ENCODE peak calls at places on chromosomes 12 and 14, in seven cellular contexts. W is fibroblast of mammary gland, U is Panc1, B is Caco-2, K is A673, Z is mammary epithelial cell, M is astrocyte of the spinal cord. Y is an unnamed sample.

GRCh38 chr14:77248666-77249065 is 22.3 kb downstream of the NGB start:
- DNase-seq in W (peak), U (no peak), B (no peak), K (no peak), Z (no peak), M (no peak), Y (no peak)

GRCh38 chr12:116346751-116347150 is 69.3 kb upstream of the MED13L start:
- DNase-seq in W (peak), U (no peak), B (no peak), K (peak), Z (peak), M (peak), Y (no peak)

GRCh38 chr12:53241623-53242412 is 9.8 kb upstream of the RARG start:
- DNase-seq in W (no peak), U (no peak), B (no peak), K (no peak), Z (no peak), M (no peak), Y (no peak)

GRCh38 chr12:49784756-49785409 is 43.3 kb downstream of the NCKAP5L start:
- DNase-seq in W (peak), U (no peak), B (no peak), K (no peak), Z (no peak), M (peak), Y (no peak)

GRCh38 chr12:52713960-52714886 is 10.9 kb upstream of the KRT77 start:
- DNase-seq in W (no peak), U (no peak), B (no peak), K (no peak), Z (no peak), M (no peak), Y (no peak)

GRCh38 chr14:28785096-28785952 is 18.7 kb downstream of the FOXG1 start:
- DNase-seq in W (no peak), U (no peak), B (no peak), K (peak), Z (no peak), M (no peak), Y (no peak)

GRCh38 chr12:31970199-31970598 is 11.0 kb downstream of the RESF1 start:
- DNase-seq in W (no peak), U (no peak), B (no peak), K (no peak), Z (peak), M (no peak), Y (no peak)

GRCh38 chr12:25710149-25710548 is 157.1 kb upstream of the LMNTD1 start:
- DNase-seq in W (no peak), U (no peak), B (no peak), K (no peak), Z (no peak), M (no peak), Y (no peak)

GRCh38 chr12:132427999-132428871 is 61.7 kb upstream of the FBRSL1 start:
- DNase-seq in W (no peak), U (no peak), B (no peak), K (no peak), Z (no peak), M (no peak), Y (no peak)

GRCh38 chr14:65303185-65303901 is 109.2 kb upstream of the FUT8 start:
- DNase-seq in W (no peak), U (no peak), B (no peak), K (no peak), Z (peak), M (peak), Y (peak)

DNA sequence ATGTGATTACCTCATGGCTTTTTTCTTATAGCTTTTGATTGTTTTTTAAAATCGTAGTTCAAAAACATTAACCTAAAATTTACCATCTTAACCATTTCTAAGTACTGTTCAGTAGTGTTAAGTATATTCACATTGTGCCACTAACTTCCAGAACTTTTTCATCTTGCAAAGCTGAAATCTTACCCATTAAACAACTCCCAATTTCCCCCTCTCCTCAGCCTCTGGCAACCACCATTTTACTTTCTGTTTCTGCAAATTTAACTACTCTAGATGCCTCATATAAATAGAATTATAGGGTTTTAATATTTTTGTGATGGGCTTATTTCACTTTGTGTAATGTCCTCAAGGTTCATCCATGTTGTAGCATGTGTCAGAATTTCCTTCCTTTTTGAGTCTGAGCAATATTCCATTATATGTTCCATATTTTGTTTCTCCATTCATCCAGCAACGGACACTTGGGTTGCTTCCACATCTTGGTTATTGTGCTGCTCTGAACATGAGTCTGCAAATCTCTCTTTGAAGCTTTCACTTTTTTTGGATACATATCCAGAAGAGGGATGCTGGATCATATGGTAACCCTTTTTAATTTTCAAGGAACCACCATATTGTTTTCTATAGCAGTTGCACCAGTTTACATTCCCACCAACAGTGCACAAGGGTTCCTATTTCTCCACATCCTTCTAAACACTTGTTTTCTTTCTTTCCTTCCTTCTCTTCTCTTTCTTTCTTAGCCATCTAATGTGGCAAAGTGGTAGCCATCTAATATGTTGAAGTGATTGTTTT is 5.0 kb downstream of the HIF1A start:
- DNase-seq in W (no peak), U (no peak), B (no peak), K (no peak), Z (no peak), M (peak), Y (no peak)
- H3K4me3 ChIP-seq in W (peak), U (no peak), B (no peak), K (no peak), Z (peak), M (peak), Y (peak)

GRCh38 chr12:120314220-120314619 is 12.1 kb downstream of the SIRT4 start:
- DNase-seq in W (peak), U (no peak), B (no peak), K (peak), Z (no peak), M (no peak), Y (no peak)
- TF ChIP-seq CTCF in W (peak), U (no peak), B (no peak), K (peak), Z (no peak), M (peak), Y (no peak)

GRCh38 chr12:57479376-57480115 is at the start of gene ARHGAP9:
- DNase-seq in W (no peak), U (no peak), B (no peak), K (no peak), Z (no peak), M (no peak), Y (peak)
- H3K4me3 ChIP-seq in W (no peak), U (no peak), B (no peak), K (no peak), Z (no peak), M (no peak), Y (peak)

DNA sequence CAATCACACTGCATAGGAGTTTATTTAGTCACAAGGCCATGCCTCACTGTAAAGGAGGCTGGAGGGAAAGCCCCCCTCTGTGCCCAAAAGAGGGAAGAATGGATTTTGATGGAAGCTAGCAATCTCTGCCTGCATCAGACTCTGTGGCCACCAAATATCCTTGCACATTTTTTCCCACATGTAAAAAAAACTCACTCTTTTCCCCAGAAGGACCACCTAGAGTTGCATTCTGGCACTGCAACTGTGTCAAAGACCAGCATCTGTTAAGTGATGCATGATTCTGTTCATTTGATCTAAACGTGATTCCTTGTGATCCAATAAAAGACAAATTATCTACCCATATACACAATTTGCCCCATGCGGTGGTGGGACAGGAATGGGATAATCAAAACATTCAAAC is 8.0 kb downstream of the RHOJ start:
- DNase-seq in W (no peak), U (no peak), B (no peak), K (no peak), Z (no peak), M (no peak), Y (no peak)
- TF ChIP-seq CTCF in W (peak), U (no peak), B (no peak), K (peak), Z (no peak), M (no peak), Y (no peak)

DNA sequence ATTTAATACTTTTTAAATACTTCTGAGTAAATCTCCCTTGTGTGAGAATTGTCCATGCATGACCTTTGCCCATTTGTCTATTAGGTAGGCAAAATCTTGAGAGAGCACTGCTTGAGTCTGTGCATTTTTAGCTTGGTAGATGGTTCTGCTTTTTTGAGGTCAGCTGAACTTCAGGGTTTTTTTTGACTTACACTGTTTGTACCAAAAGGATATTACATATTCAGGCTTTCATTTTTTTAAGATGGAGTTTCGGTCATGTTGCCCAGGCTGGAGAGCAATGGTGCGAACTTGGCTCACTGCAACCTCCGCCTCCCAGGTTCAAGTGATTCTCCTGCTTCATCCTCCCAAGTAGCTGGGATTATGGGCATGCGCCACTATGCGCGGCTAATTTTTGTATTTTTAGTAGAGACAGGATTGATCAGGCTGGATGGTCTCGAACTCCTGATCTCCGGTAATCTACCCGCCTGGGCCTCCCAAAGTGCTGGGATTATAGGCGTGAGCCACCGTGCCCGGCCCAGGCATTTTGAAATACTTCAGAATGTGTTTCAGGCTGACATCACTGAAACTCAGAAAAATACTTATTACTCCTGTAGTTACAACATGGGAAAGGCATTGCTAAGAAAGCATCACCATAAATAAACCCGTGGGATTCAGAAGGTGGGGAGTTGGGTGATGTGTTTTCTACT is 11.1 kb downstream of the RASSF3 start:
- DNase-seq in W (peak), U (no peak), B (no peak), K (no peak), Z (peak), M (peak), Y (peak)
- H3K4me3 ChIP-seq in W (no peak), U (no peak), B (no peak), K (no peak), Z (no peak), M (no peak), Y (peak)

GRCh38 chr12:104286538-104287482 is 16.7 kb upstream of the EID3 start:
- DNase-seq in W (peak), U (peak), B (peak), K (peak), Z (peak), M (peak), Y (peak)

GRCh38 chr12:104290855-104291254 is 12.7 kb upstream of the EID3 start:
- DNase-seq in W (no peak), U (no peak), B (no peak), K (no peak), Z (no peak), M (no peak), Y (no peak)

GRCh38 chr12:104290320-104290719 is 13.2 kb upstream of the EID3 start:
- DNase-seq in W (no peak), U (no peak), B (no peak), K (no peak), Z (no peak), M (no peak), Y (no peak)

GRCh38 chr12:104285740-104286537 is 17.6 kb upstream of the EID3 start:
- DNase-seq in W (no peak), U (no peak), B (no peak), K (no peak), Z (peak), M (peak), Y (peak)

GRCh38 chr12:104288635-104289258 is 14.8 kb upstream of the EID3 start:
- DNase-seq in W (peak), U (no peak), B (peak), K (peak), Z (peak), M (peak), Y (peak)
- TF ChIP-seq CTCF in W (no peak), U (no peak), B (no peak), K (no peak), Z (peak), M (peak), Y (no peak)

GRCh38 chr14:104138891-104139459 is 588 bp downstream of the KIF26A start:
- DNase-seq in W (no peak), U (no peak), B (no peak), K (no peak), Z (no peak), M (no peak), Y (no peak)

GRCh38 chr14:104135904-104136471 is 2.4 kb upstream of the KIF26A start:
- DNase-seq in W (no peak), U (no peak), B (peak), K (no peak), Z (no peak), M (no peak), Y (no peak)

GRCh38 chr14:104136472-104137296 is 1.7 kb upstream of the KIF26A start:
- DNase-seq in W (no peak), U (no peak), B (no peak), K (peak), Z (no peak), M (no peak), Y (no peak)

GRCh38 chr14:104138098-104138890 is at the start of gene KIF26A:
- DNase-seq in W (no peak), U (no peak), B (peak), K (peak), Z (no peak), M (no peak), Y (no peak)

DNA sequence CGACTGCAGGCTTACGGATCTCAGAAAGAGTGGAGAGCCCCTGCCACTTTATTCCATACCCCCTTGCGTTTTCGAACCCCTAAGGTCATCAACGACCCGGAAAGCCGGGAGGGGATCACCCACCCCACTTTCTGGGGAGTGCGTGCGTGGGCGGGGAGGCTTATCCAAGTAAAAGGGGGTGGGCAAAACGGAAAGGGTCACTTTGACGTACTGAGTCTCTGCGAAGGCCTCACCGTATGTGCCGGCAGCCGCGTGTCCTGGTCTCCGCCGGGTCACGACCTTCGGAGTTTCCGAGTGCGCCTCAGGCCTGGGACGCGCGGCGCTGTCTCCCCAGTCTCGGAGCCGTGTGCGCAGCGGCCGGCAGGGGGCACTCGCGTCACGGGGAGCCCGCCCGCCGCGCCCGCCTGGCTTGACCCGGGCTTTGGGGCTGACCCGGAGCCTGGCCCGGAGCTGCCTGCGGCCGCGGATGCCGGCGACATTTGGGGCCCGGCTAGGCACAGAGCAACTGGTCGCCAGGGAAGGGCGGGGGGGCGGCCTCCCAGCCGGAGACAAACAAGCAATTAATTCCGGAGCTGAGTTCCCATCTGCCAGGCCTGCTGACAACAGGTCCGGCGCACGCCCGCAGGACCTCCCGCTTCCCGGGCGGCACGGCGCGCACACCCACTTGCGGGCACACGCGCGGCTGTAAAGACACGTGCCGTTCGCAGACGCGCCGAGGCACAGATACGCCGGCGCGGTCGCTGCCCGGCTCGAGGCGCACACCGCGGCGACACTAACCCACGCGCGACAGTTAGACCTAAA is 890 bp upstream of the KIF26A start:
- DNase-seq in W (peak), U (no peak), B (peak), K (peak), Z (no peak), M (no peak), Y (peak)
- H3K4me3 ChIP-seq in W (no peak), U (peak), B (peak), K (peak), Z (no peak), M (no peak), Y (no peak)

DNA sequence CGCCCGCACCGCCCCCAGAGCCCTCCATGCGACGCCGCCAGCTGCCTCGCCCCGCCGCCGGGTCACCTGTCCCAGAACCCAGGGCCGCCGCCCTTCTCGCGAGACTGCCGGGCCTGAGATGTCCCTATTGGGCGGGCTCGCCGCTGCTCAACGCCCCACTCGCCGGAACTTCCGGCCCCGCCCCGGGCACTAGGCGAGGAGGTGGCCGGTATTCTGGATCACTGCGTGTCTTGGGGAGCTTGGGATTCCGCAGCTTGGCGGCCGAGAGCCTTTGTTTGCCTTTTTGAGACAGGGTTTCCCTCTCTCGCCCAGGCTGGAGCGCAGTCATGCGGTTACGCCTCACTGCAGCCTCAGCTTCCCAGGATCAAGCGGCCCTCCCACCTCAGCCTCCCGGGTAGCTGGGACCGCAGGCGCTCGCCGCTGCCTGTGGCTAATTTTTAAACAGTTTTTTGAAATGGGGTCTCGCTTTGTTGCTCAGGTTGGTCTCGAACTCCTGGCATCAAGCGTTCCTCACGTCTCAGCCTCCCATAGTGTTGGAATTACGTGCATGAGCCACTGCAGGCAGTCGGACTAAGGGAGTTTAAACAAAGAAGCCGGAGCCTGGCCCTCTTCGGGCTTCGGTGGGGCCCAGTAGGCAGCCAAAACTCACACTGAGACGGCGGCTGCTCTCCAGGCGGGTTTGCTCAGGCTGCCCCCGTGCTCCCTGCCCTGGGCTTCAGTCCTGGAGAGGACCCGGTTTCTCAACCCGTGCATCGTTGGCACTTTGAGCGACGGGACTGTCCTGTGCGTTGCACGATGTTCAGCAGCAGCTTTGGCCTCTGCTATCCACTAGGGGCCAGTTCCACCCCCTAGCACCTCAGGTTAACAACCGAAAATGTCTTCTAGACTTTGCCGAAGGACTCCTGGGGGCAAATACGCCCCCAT is at the start of gene SLC15A4:
- DNase-seq in W (peak), U (no peak), B (peak), K (peak), Z (peak), M (peak), Y (peak)
- TF ChIP-seq CTCF in W (peak), U (no peak), B (no peak), K (no peak), Z (peak), M (peak), Y (peak)